ENCODE peak calls at places on chromosomes 5 and 9, in nine cellular contexts. W, Y, H, D, A, Q, R, S and C are unnamed samples.

GRCh38 chr5:125422342-125422741 is 675.9 kb upstream of the ZNF608 start:
- DNase-seq in W (no peak), Y (no peak), H (no peak), D (no peak), A (no peak), Q (no peak), R (no peak), S (no peak), C (no peak)

GRCh38 chr5:17000296-17000939 is 64.3 kb upstream of the MYO10 start:
- DNase-seq in W (no peak), Y (no peak), H (no peak), D (peak; percentile 98), A (no peak), Q (no peak), R (peak; percentile 97), S (peak; percentile 39), C (no peak)

GRCh38 chr5:102762095-102762534 is 7.0 kb downstream of the PAM start:
- DNase-seq in W (no peak), Y (no peak), H (no peak), D (peak; percentile 51), A (no peak), Q (no peak), R (peak; percentile 35), S (no peak), C (no peak)

GRCh38 chr9:121998513-121999049 is 94.5 kb downstream of the TTLL11 start:
- DNase-seq in W (no peak), Y (no peak), H (no peak), D (no peak), A (no peak), Q (no peak), R (no peak), S (no peak), C (no peak)

GRCh38 chr5:136766456-136766855 is 401.1 kb upstream of the TRPC7 start:
- DNase-seq in W (no peak), Y (no peak), H (no peak), D (no peak), A (no peak), Q (no peak), R (no peak), S (no peak), C (no peak)

GRCh38 chr5:160213537-160213936 is 15.8 kb upstream of the FABP6 start:
- DNase-seq in W (no peak), Y (no peak), H (no peak), D (no peak), A (no peak), Q (no peak), R (no peak), S (peak; percentile 48), C (no peak)

GRCh38 chr5:91212336-91213092 is 170.6 kb downstream of the ARRDC3 start:
- DNase-seq in W (no peak), Y (no peak), H (no peak), D (peak; percentile 98), A (no peak), Q (no peak), R (no peak), S (no peak), C (no peak)

GRCh38 chr5:66717455-66718373 is 121.5 kb downstream of the MAST4 start:
- DNase-seq in W (no peak), Y (no peak), H (no peak), D (no peak), A (no peak), Q (no peak), R (no peak), S (no peak), C (no peak)

GRCh38 chr5:150562832-150563231 is 54.9 kb downstream of the NDST1 start:
- DNase-seq in W (no peak), Y (peak; percentile 58), H (no peak), D (peak; percentile 66), A (no peak), Q (no peak), R (no peak), S (peak; percentile 45), C (peak; percentile 63)

GRCh38 chr5:58751222-58751621 is 168.3 kb downstream of the RAB3C start:
- DNase-seq in W (peak; percentile 59), Y (no peak), H (no peak), D (peak; percentile 4), A (no peak), Q (no peak), R (no peak), S (no peak), C (peak; percentile 9)

GRCh38 chr9:35923927-35924763 is 14.9 kb downstream of the SPAAR start:
- DNase-seq in W (peak; percentile 56), Y (no peak), H (no peak), D (peak; percentile 96), A (no peak), Q (no peak), R (peak; percentile 99), S (peak; percentile 61), C (peak; percentile 72)

GRCh38 chr9:97632406-97632991 is 669 bp downstream of the TSTD2 start:
- DNase-seq in W (peak; percentile 6), Y (no peak), H (no peak), D (peak; percentile 91), A (peak; percentile 26), Q (no peak), R (no peak), S (no peak), C (peak; percentile 56)

GRCh38 chr9:124674651-124675050 is 96.5 kb downstream of the NR6A1 start:
- DNase-seq in W (no peak), Y (no peak), H (no peak), D (no peak), A (no peak), Q (no peak), R (no peak), S (no peak), C (no peak)

GRCh38 chr9:88433583-88434240 is 45.5 kb downstream of the SPIN1 start:
- DNase-seq in W (no peak), Y (no peak), H (no peak), D (peak; percentile 14), A (no peak), Q (no peak), R (no peak), S (no peak), C (peak; percentile 10)

GRCh38 chr9:137494550-137495351 is 35.6 kb upstream of the NSMF start:
- DNase-seq in W (no peak), Y (no peak), H (no peak), D (no peak), A (no peak), Q (no peak), R (no peak), S (no peak), C (no peak)

GRCh38 chr9:107118873-107119272 is 164.2 kb upstream of the RAD23B start:
- DNase-seq in W (no peak), Y (no peak), H (no peak), D (no peak), A (no peak), Q (no peak), R (no peak), S (no peak), C (no peak)

GRCh38 chr9:129320575-129321311 is 142.7 kb upstream of the IER5L start:
- DNase-seq in W (peak; percentile 42), Y (peak; percentile 85), H (peak; percentile 62), D (peak; percentile 91), A (no peak), Q (peak; percentile 15), R (peak; percentile 71), S (no peak), C (peak; percentile 75)

GRCh38 chr5:1069720-1070088 is 42.2 kb downstream of the SLC12A7 start:
- DNase-seq in W (no peak), Y (no peak), H (no peak), D (no peak), A (no peak), Q (no peak), R (no peak), S (no peak), C (no peak)

GRCh38 chr5:166111021-166111420 is 2180.4 kb upstream of the WWC1 start:
- DNase-seq in W (no peak), Y (no peak), H (no peak), D (no peak), A (no peak), Q (no peak), R (no peak), S (no peak), C (no peak)

GRCh38 chr5:149415245-149415967 is 36.3 kb upstream of the IL17B start:
- DNase-seq in W (no peak), Y (no peak), H (no peak), D (no peak), A (no peak), Q (no peak), R (peak; percentile 69), S (no peak), C (no peak)

GRCh38 chr5:65663804-65664521 is 39.1 kb downstream of the SHLD3 start:
- DNase-seq in W (no peak), Y (no peak), H (no peak), D (peak; percentile 33), A (no peak), Q (no peak), R (peak; percentile 28), S (peak; percentile 25), C (no peak)

GRCh38 chr9:100084145-100084478 is 14.7 kb downstream of the ERP44 start:
- DNase-seq in W (no peak), Y (no peak), H (no peak), D (no peak), A (no peak), Q (no peak), R (no peak), S (no peak), C (no peak)

GRCh38 chr9:36925033-36925432 is 109.0 kb downstream of the PAX5 start:
- DNase-seq in W (no peak), Y (no peak), H (no peak), D (no peak), A (no peak), Q (no peak), R (no peak), S (no peak), C (no peak)

GRCh38 chr5:97425511-97425910 is 242.5 kb upstream of the RIOK2 start:
- DNase-seq in W (no peak), Y (no peak), H (no peak), D (peak; percentile 14), A (no peak), Q (no peak), R (no peak), S (no peak), C (no peak)

GRCh38 chr5:72237415-72237814 is 82.6 kb downstream of the MRPS27 start:
- DNase-seq in W (no peak), Y (no peak), H (no peak), D (peak; percentile 33), A (no peak), Q (no peak), R (no peak), S (no peak), C (no peak)

GRCh38 chr5:179870403-179870903 is 11.8 kb upstream of the MRNIP start:
- DNase-seq in W (no peak), Y (peak; percentile 20), H (peak; percentile 72), D (peak; percentile 21), A (peak; percentile 37), Q (no peak), R (no peak), S (peak; percentile 56), C (peak; percentile 20)

GRCh38 chr9:86792136-86792535 is 155.2 kb downstream of the GAS1 start:
- DNase-seq in W (no peak), Y (no peak), H (no peak), D (no peak), A (no peak), Q (no peak), R (peak; percentile 2), S (no peak), C (no peak)

GRCh38 chr5:67214713-67215591 is 18.4 kb upstream of the CD180 start:
- DNase-seq in W (no peak), Y (no peak), H (peak; percentile 83), D (no peak), A (no peak), Q (no peak), R (no peak), S (no peak), C (no peak)